ENCODE peak calls at places on chromosome 4, in seven cellular contexts. B is thyroid gland, F is SK-N-SH, V is lung, S is fibroblast of lung, G is neural progenitor cell, Y is H9. T is an unnamed sample.
A peak's percentile ranks its signal among the peaks of the same experiment; 100 is the strongest.

GRCh38 chr4:66911898-66912297 is 633.4 kb downstream of the CENPC start:
- DNase-seq in B (no peak), F (no peak), V (no peak), S (no peak), G (no peak), Y (no peak), T (no peak)

GRCh38 chr4:141462361-141462760 is 174.0 kb upstream of the IL15 start:
- DNase-seq in B (no peak), F (no peak), V (no peak), S (no peak), G (no peak), Y (no peak), T (no peak)

GRCh38 chr4:8050555-8051206 is 107.9 kb downstream of the ABLIM2 start:
- DNase-seq in B (peak; percentile 93), F (peak; percentile 88), V (peak; percentile 74), S (peak; percentile 52), G (no peak), Y (peak; percentile 94), T (no peak)

GRCh38 chr4:1297456-1298325 is 8.0 kb downstream of the MAEA start:
- DNase-seq in B (no peak), F (no peak), V (no peak), S (no peak), G (peak; percentile 37), Y (no peak), T (no peak)

GRCh38 chr4:102640669-102641068 is 120.1 kb downstream of the MANBA start:
- DNase-seq in B (no peak), F (no peak), V (no peak), S (peak; percentile 33), G (no peak), Y (no peak), T (peak; percentile 60)

GRCh38 chr4:151434183-151434860 is 25.3 kb downstream of the FHIP1A start:
- DNase-seq in B (no peak), F (no peak), V (no peak), S (no peak), G (no peak), Y (no peak), T (peak; percentile 60)

GRCh38 chr4:189771696-189772361 is 168.8 kb upstream of the FRG1 start:
- DNase-seq in B (no peak), F (no peak), V (no peak), S (no peak), G (no peak), Y (no peak), T (no peak)

GRCh38 chr4:152572417-152573086 is 36.7 kb upstream of the FBXW7 start:
- DNase-seq in B (no peak), F (no peak), V (no peak), S (peak; percentile 78), G (no peak), Y (no peak), T (peak; percentile 2)

GRCh38 chr4:71290074-71290473 is 48.7 kb upstream of the SLC4A4 start:
- DNase-seq in B (peak; percentile 71), F (no peak), V (no peak), S (peak; percentile 59), G (no peak), Y (no peak), T (peak; percentile 83)

GRCh38 chr4:16157609-16158503 is 68.4 kb downstream of the TAPT1 start:
- DNase-seq in B (no peak), F (no peak), V (no peak), S (no peak), G (peak; percentile 82), Y (no peak), T (no peak)

GRCh38 chr4:78764498-78764961 is 11.6 kb upstream of the BMP2K start:
- DNase-seq in B (no peak), F (no peak), V (no peak), S (peak; percentile 65), G (no peak), Y (no peak), T (no peak)

GRCh38 chr4:76219299-76220055 is 5.9 kb upstream of the SCARB2 start:
- DNase-seq in B (no peak), F (no peak), V (no peak), S (peak; percentile 90), G (no peak), Y (no peak), T (peak; percentile 47)

DNA sequence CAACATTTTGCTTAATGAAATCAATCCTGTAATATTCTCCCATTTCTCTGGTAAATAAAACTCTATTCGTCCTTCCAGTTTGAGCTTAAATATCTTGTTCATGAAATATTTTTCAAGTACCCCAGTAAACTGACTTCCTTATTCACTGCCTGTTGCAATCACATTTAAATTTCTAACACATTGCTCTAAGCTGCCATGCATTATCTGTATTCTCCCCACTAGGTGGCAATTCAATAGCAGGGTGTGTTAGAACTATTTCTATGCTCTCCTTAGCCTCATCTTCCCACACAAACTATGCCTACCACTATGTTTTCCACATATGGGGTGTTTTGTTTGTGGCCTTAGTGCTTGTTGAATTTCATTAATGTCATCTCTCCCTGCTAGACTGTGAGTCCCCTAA is 377.1 kb upstream of the HS3ST1 start:
- DNase-seq in B (no peak), F (no peak), V (no peak), S (peak; percentile 56), G (peak; percentile 8), Y (no peak), T (no peak)
- TF ChIP-seq CTCF in B (no peak), F (no peak), V (peak; percentile 47), S (peak; percentile 62), G (peak; percentile 46), Y (peak; percentile 58), T (peak; percentile 44)

GRCh38 chr4:72569719-72570235 is 756 bp upstream of the ADAMTS3 start:
- DNase-seq in B (peak; percentile 13), F (no peak), V (no peak), S (no peak), G (no peak), Y (no peak), T (no peak)

GRCh38 chr4:72567036-72567435 is 2.0 kb downstream of the ADAMTS3 start:
- DNase-seq in B (no peak), F (no peak), V (no peak), S (no peak), G (no peak), Y (no peak), T (no peak)

GRCh38 chr4:72568959-72569718 is at the start of gene ADAMTS3:
- DNase-seq in B (peak; percentile 79), F (peak; percentile 89), V (peak; percentile 54), S (peak; percentile 53), G (peak; percentile 93), Y (peak; percentile 90), T (no peak)

GRCh38 chr4:72566573-72566972 is 2.4 kb downstream of the ADAMTS3 start:
- DNase-seq in B (no peak), F (no peak), V (no peak), S (no peak), G (no peak), Y (no peak), T (no peak)

DNA sequence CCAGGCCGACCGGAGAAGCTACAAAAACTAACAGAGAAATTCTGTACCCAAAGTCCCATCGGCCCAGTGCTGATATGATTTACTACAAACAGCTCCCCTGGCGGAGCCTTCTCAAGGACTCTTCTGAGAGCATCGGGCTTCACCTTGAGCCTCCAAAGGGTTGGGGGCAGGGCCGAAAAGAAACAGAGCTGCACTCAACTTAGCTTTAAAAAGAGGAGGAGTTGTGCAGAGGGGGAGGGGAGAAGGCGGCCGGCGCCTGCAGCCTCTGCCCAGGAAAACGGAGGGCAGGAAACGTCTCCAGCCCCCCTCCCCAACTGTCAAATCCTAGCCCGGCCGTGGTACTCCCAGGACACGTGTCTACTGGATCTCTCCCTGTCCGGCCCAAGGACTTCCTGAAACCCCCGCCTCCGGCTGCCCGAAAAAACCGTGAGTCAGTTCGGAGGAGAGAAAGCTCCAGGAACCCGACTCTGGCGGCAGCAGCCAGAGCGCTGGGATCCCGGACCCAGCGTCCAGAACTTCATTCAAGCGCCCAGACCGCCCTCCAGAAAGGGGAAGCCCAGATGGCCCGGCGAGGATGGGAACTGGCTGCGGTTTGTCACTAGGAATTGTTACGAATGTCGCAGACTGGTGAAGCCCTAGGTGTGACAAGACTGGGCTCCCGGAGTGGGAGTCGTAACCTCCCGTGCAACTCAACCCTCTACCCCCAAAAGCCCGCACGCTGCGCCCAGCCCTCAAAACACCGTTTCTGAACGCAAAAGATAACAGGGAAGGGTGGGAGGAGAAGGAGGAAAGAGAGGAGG is 1.0 kb downstream of the ADAMTS3 start:
- DNase-seq in B (peak; percentile 97), F (peak; percentile 69), V (peak; percentile 81), S (peak; percentile 81), G (peak; percentile 87), Y (peak; percentile 94), T (peak; percentile 37)
- TF ChIP-seq CTCF in B (no peak), F (peak; percentile 51), V (no peak), S (peak; percentile 55), G (peak; percentile 50), Y (peak; percentile 62), T (peak; percentile 49)

DNA sequence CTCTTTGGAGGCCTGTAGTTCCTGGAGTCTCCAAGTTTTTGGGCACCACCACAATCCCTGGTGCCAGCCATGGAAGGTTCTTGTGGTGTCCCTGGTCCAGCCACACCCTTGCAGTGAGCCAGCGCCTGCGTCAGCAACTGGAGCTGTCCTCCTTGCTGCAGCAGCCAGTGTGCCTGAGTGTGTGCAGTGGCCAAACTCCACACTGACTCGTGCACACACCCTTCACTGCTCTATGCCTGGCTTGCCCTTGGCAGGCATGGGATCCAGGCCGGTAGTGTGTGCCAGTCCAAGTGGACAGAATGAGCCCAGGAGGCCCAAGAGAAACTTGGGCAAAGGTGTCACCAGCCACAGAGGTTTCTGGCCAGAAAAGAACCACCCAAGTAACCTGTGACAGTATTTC is 1074.0 kb downstream of the PCDH18 start:
- DNase-seq in B (no peak), F (no peak), V (no peak), S (no peak), G (no peak), Y (no peak), T (no peak)
- TF ChIP-seq CTCF in B (no peak), F (no peak), V (no peak), S (no peak), G (no peak), Y (no peak), T (no peak)

DNA sequence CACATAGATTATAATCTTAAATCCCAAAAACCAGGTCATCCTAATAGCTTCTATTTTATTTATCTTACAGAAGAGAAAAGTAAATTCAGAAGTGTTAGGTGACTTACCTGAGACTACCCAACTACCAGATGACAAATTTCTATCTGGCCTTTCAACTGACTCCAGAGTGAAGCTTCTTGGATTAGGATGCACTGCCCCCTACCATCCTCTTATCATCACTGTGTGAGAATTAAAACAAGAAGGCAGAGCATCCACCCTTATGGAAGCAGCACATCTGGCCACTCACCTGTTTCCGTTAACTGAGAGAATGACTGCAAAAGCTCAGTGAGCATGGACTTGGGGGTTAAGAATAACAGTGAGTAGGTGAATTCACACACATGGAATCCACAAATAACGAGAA is 502.6 kb upstream of the TECRL start:
- DNase-seq in B (no peak), F (no peak), V (no peak), S (no peak), G (peak; percentile 52), Y (peak; percentile 49), T (no peak)
- TF ChIP-seq CTCF in B (no peak), F (no peak), V (no peak), S (no peak), G (peak; percentile 58), Y (peak; percentile 73), T (no peak)

DNA sequence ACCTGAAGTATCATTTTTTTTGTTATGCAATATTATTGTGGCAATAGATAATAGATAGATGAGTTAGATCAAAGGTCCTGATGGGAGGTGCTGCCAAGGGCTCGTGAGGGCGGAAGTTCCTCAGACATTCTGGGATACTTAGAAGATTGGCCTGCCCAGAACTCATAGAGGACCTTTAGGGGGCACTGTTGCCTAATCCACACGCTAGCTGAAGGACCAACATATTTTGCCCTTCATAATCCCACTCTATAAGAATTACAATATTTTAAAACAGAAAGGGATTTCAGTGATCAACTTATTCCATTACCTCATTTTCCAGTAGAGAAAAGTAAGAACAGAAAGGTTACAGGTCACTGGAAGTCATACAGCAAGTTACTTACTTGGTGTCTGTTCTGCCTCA is 22.9 kb upstream of the COX7B2 start:
- DNase-seq in B (no peak), F (no peak), V (no peak), S (peak; percentile 76), G (peak; percentile 58), Y (peak; percentile 47), T (no peak)
- TF ChIP-seq CTCF in B (no peak), F (peak; percentile 77), V (no peak), S (peak; percentile 83), G (peak; percentile 71), Y (peak; percentile 83), T (peak; percentile 72)

T was measured in HFFc6.